ENCODE peak calls at places on chromosomes 1 and 21, in nine cellular contexts. S, K, U, L, I, Z, R, T and H are unnamed samples.

GRCh38 chr1:34845131-34845901 is 14.2 kb downstream of the SMIM12 start:
- DNase-seq in S (no peak), K (no peak), U (no peak), L (no peak), I (no peak), Z (no peak), R (no peak), T (no peak), H (no peak)

GRCh38 chr1:8373547-8374270 is 55.8 kb downstream of the SLC45A1 start:
- DNase-seq in S (peak; percentile 78), K (peak; percentile 81), U (no peak), L (no peak), I (peak; percentile 58), Z (no peak), R (no peak), T (no peak), H (peak; percentile 36)

GRCh38 chr21:41767606-41768370 is 936 bp upstream of the RIPK4 start:
- DNase-seq in S (no peak), K (no peak), U (peak; percentile 89), L (no peak), I (no peak), Z (no peak), R (no peak), T (peak; percentile 37), H (no peak)

GRCh38 chr1:228490120-228491078 is 3.2 kb downstream of the RNF187 start:
- DNase-seq in S (peak; percentile 74), K (no peak), U (peak; percentile 83), L (no peak), I (no peak), Z (no peak), R (no peak), T (no peak), H (peak; percentile 26)

GRCh38 chr1:220121791-220122530 is 28.0 kb downstream of the IARS2 start:
- DNase-seq in S (no peak), K (peak; percentile 50), U (no peak), L (no peak), I (no peak), Z (no peak), R (no peak), T (peak; percentile 62), H (no peak)

GRCh38 chr1:21833392-21833976 is 21.4 kb downstream of the LDLRAD2 start:
- DNase-seq in S (no peak), K (no peak), U (no peak), L (no peak), I (no peak), Z (no peak), R (no peak), T (no peak), H (no peak)

GRCh38 chr1:171739646-171740045 is 2.2 kb downstream of the VAMP4 start:
- DNase-seq in S (peak; percentile 45), K (no peak), U (no peak), L (no peak), I (no peak), Z (no peak), R (no peak), T (no peak), H (no peak)

GRCh38 chr1:26360051-26360806 is 6.3 kb upstream of the CRYBG2 start:
- DNase-seq in S (no peak), K (peak; percentile 10), U (no peak), L (no peak), I (no peak), Z (no peak), R (no peak), T (no peak), H (no peak)

GRCh38 chr1:209389258-209389657 is 194.3 kb upstream of the CAMK1G start:
- DNase-seq in S (peak; percentile 67), K (no peak), U (no peak), L (peak; percentile 27), I (no peak), Z (no peak), R (no peak), T (no peak), H (no peak)

GRCh38 chr1:230589951-230590350 is 52.3 kb upstream of the COG2 start:
- DNase-seq in S (no peak), K (no peak), U (no peak), L (no peak), I (no peak), Z (no peak), R (no peak), T (no peak), H (no peak)

GRCh38 chr1:1052003-1052840 is 21.9 kb downstream of the RNF223 start:
- DNase-seq in S (no peak), K (no peak), U (no peak), L (no peak), I (no peak), Z (no peak), R (no peak), T (no peak), H (no peak)

GRCh38 chr21:44764319-44765230 is 37.0 kb downstream of the UBE2G2 start:
- DNase-seq in S (no peak), K (no peak), U (no peak), L (no peak), I (no peak), Z (no peak), R (peak; percentile 54), T (no peak), H (no peak)

GRCh38 chr1:210232524-210233215 is at the start of gene SERTAD4:
- DNase-seq in S (no peak), K (peak; percentile 26), U (no peak), L (no peak), I (peak; percentile 70), Z (peak; percentile 66), R (peak; percentile 68), T (peak; percentile 79), H (no peak)

DNA sequence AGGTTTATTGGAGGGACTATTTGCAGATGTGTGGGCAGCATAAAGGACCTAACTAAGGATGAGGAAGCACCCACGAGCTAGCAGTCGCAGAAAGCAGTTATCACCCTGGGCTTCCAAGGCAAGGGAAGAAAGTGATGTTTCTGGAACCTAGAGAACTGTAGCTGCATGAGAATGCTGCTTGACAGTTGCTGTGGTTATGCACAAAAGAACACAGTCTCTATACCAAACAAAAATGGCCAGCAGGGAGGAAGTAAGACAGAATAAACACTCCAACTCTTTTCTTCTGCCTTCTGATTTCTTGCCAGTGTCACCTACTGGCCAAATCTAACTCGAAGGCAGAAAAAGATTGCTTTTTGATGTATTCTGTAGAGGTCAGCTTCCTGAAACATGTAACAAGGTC is 190.2 kb downstream of the RASAL2 start:
- DNase-seq in S (no peak), K (no peak), U (no peak), L (no peak), I (no peak), Z (no peak), R (no peak), T (no peak), H (no peak)
- TF ChIP-seq CTCF in S (no peak), K (no peak), U (no peak), L (no peak), I (no peak), Z (no peak), R (no peak), T (no peak), H (no peak)

GRCh38 chr1:160208179-160209040 is 3.2 kb downstream of the PEA15 start:
- DNase-seq in S (no peak), K (no peak), U (no peak), L (no peak), I (no peak), Z (no peak), R (no peak), T (no peak), H (no peak)

GRCh38 chr1:160209041-160209655 is 4.0 kb downstream of the PEA15 start:
- DNase-seq in S (peak; percentile 34), K (no peak), U (no peak), L (no peak), I (no peak), Z (no peak), R (no peak), T (no peak), H (no peak)

GRCh38 chr1:160211010-160211790 is 6.0 kb downstream of the PEA15 start:
- DNase-seq in S (no peak), K (no peak), U (no peak), L (no peak), I (no peak), Z (no peak), R (no peak), T (no peak), H (no peak)

GRCh38 chr1:160210563-160210962 is 5.4 kb downstream of the PEA15 start:
- DNase-seq in S (no peak), K (no peak), U (no peak), L (no peak), I (no peak), Z (no peak), R (no peak), T (no peak), H (no peak)

DNA sequence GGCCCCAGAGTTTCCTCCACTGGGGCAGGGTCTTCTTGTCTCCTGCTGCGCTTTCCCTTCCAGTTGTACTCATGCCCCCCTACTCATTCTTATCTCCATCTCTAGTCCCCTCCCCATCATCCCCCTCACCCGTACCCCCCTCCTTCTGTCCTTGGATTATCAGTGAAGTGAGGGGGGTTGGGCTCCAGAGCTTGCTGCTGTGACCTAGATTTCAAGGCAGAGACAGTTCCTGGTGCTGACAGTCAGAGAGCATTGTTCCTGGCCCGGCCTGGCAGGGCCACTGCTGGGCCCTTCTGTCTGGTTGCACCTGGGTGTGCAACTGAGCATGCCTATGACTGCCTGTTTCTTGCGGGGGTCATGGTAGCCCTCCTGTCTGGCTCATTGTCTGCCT is 4.5 kb downstream of the PEA15 start:
- DNase-seq in S (no peak), K (peak; percentile 53), U (no peak), L (no peak), I (no peak), Z (no peak), R (no peak), T (no peak), H (no peak)
- H3K36me3 ChIP-seq in S (peaks cover 43% of the 10 kb centered on the region), K (peaks cover 22% of the 10 kb centered on the region), U (peaks cover 57% of the 10 kb centered on the region), L (peaks cover 12% of the 10 kb centered on the region), I (peaks cover 36% of the 10 kb centered on the region), Z (no peaks in the 10 kb centered on the region), R (peaks cover 58% of the 10 kb centered on the region), T (peaks cover 3% of the 10 kb centered on the region), H (peaks cover 44% of the 10 kb centered on the region)

DNA sequence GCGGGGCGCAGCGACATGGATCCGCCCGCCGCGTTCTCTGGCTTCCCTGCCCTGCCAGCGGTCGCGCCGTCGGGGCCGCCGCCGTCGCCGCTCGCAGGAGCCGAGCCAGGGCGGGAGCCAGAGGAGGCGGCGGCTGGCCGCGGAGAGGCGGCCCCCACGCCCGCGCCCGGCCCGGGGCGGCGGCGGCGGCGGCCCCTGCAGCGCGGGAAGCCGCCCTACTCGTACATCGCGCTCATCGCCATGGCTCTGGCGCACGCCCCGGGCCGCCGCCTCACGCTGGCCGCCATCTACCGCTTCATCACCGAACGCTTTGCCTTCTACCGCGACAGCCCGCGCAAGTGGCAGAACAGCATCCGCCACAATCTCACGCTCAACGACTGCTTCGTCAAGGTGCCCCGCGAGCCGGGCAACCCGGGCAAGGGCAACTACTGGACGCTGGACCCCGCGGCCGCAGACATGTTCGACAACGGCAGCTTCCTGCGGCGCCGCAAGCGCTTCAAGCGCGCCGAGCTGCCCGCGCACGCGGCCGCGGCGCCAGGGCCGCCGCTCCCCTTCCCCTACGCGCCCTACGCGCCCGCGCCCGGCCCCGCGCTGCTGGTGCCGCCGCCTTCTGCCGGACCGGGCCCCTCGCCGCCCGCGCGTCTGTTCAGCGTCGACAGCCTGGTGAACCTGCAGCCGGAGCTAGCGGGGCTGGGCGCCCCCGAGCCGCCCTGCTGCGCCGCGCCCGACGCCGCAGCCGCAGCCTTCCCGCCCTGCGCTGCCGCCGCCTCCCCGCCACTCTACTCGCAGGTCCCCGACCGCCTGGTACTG is 439 bp downstream of the FOXE3 start:
- DNase-seq in S (no peak), K (no peak), U (no peak), L (no peak), I (no peak), Z (no peak), R (no peak), T (no peak), H (no peak)
- H3K27me3 ChIP-seq in S (peaks cover 24% of the 10 kb centered on the region), K (peaks cover 18% of the 10 kb centered on the region), U (no peaks in the 10 kb centered on the region), L (no peaks in the 10 kb centered on the region), I (peaks cover 7% of the 10 kb centered on the region), Z (no peaks in the 10 kb centered on the region), R (peaks cover 30% of the 10 kb centered on the region), T (no peaks in the 10 kb centered on the region), H (peaks cover 1% of the 10 kb centered on the region)

GRCh38 chr1:201954263-201955008 is 867 bp upstream of the TIMM17A start:
- DNase-seq in S (no peak), K (no peak), U (no peak), L (no peak), I (no peak), Z (peak; percentile 50), R (no peak), T (no peak), H (no peak)
- TF ChIP-seq CTCF in S (no peak), K (no peak), U (no peak), L (no peak), I (no peak), Z (no peak), R (no peak), T (no peak), H (no peak)